ENCODE peak calls at places on chromosomes 3 and 15, in nine cellular contexts. P is dermis blood vessel endothelial cell; H is NCI-H774; D is heart left ventricle; S is NCI-H1092; J is body of pancreas; Q is effector memory CD8-positive, alpha-beta T cell; G is CD4-positive, CD25-positive, alpha-beta regulatory T cell; B is activated T-helper 1 cell treated with Interleukin-2 at 50 U/mL for 16 hours. O is an unnamed sample.

GRCh38 chr15:80152896-80153876 is at the start of gene FAH:
- DNase-seq in P (peak), H (no peak), D (no peak), S (no peak), J (peak), Q (peak), G (peak), B (peak), O (no peak)

GRCh38 chr3:134471521-134472193 is 14.1 kb downstream of the ANAPC13 start:
- DNase-seq in P (peak), H (no peak), D (no peak), S (no peak), J (no peak), Q (no peak), G (no peak), B (no peak), O (no peak)

GRCh38 chr15:52556524-52556923 is 12.3 kb downstream of the ARPP19 start:
- DNase-seq in P (no peak), H (no peak), D (no peak), S (no peak), J (no peak), Q (no peak), G (no peak), B (no peak), O (no peak)

GRCh38 chr3:161957467-161957866 is 460.9 kb downstream of the OTOL1 start:
- DNase-seq in P (no peak), H (no peak), D (no peak), S (no peak), J (no peak), Q (no peak), G (no peak), B (no peak), O (no peak)

GRCh38 chr3:178518660-178519396 is 17.4 kb upstream of the KCNMB2 start:
- DNase-seq in P (no peak), H (no peak), D (no peak), S (no peak), J (no peak), Q (no peak), G (no peak), B (no peak), O (no peak)

GRCh38 chr15:98754283-98755022 is 106.1 kb downstream of the IGF1R start:
- DNase-seq in P (peak), H (no peak), D (no peak), S (no peak), J (no peak), Q (no peak), G (no peak), B (no peak), O (no peak)

GRCh38 chr3:48180021-48180420 is 8.2 kb downstream of the CDC25A start:
- DNase-seq in P (no peak), H (no peak), D (no peak), S (no peak), J (no peak), Q (no peak), G (no peak), B (no peak), O (no peak)

GRCh38 chr15:38299216-38299615 is 46.6 kb downstream of the SPRED1 start:
- DNase-seq in P (no peak), H (no peak), D (no peak), S (no peak), J (no peak), Q (no peak), G (no peak), B (no peak), O (no peak)

GRCh38 chr15:35911052-35911780 is 365.3 kb upstream of the DPH6 start:
- DNase-seq in P (no peak), H (no peak), D (no peak), S (no peak), J (peak), Q (no peak), G (no peak), B (no peak), O (no peak)

GRCh38 chr3:62201438-62202035 is 171.8 kb downstream of the FEZF2 start:
- DNase-seq in P (peak), H (no peak), D (no peak), S (peak), J (no peak), Q (no peak), G (peak), B (no peak), O (peak)

GRCh38 chr3:58047806-58048205 is 39.6 kb downstream of the FLNB start:
- DNase-seq in P (peak), H (no peak), D (no peak), S (no peak), J (no peak), Q (no peak), G (no peak), B (no peak), O (no peak)

GRCh38 chr15:29516929-29517328 is 247.3 kb upstream of the NSMCE3 start:
- DNase-seq in P (peak), H (no peak), D (no peak), S (no peak), J (no peak), Q (no peak), G (no peak), B (no peak), O (no peak)

GRCh38 chr3:149554826-149555225 is 80.3 kb downstream of the TM4SF4 start:
- DNase-seq in P (peak), H (peak), D (no peak), S (no peak), J (peak), Q (no peak), G (no peak), B (no peak), O (no peak)

GRCh38 chr3:49593046-49593445 is 38.8 kb downstream of the BSN start:
- DNase-seq in P (no peak), H (no peak), D (no peak), S (no peak), J (no peak), Q (no peak), G (no peak), B (no peak), O (no peak)

GRCh38 chr3:129560931-129561594 is 18.1 kb downstream of the H1-8 start:
- DNase-seq in P (peak), H (no peak), D (peak), S (peak), J (peak), Q (no peak), G (no peak), B (no peak), O (no peak)

GRCh38 chr3:124263168-124263567 is 271.2 kb upstream of the ROPN1 start:
- DNase-seq in P (peak), H (no peak), D (no peak), S (no peak), J (no peak), Q (no peak), G (no peak), B (no peak), O (no peak)